ENCODE peak calls at places on chromosomes 11 and 22, in seven cellular contexts. Z, D, S, A, M, H and U are unnamed samples. For H3K4me1, the result is how much of the 10 kb centered on the place peaks cover.

GRCh38 chr22:49705631-49706352 is 121.9 kb downstream of the BRD1 start:
- DNase-seq in M (no peak), Z (no peak), H (peak), S (no peak), D (no peak), A (no peak), U (no peak)

GRCh38 chr11:101129203-101129943 is at the start of gene PGR:
- DNase-seq in D (peak), A (no peak), M (peak), S (no peak), Z (no peak), H (no peak), U (peak)

GRCh38 chr11:76787271-76787670 is 4.1 kb downstream of the TSKU start:
- DNase-seq in M (no peak), H (no peak), D (no peak), Z (no peak), S (no peak), A (no peak), U (no peak)

GRCh38 chr22:32204856-32205722 is at the start of gene RFPL2:
- DNase-seq in H (no peak), A (peak), D (peak), Z (no peak), S (peak), M (peak), U (no peak)

GRCh38 chr11:61963282-61964057 is 4.0 kb downstream of the FTH1 start:
- DNase-seq in D (no peak), A (peak), M (no peak), H (peak), S (peak), Z (no peak), U (no peak)

GRCh38 chr11:65898656-65899355 is 1.4 kb downstream of the FOSL1 start:
- DNase-seq in Z (no peak), S (no peak), A (no peak), M (peak), H (no peak), D (no peak), U (no peak)

GRCh38 chr11:125329786-125330185 is 165.2 kb downstream of the PKNOX2 start:
- DNase-seq in Z (no peak), D (no peak), A (no peak), M (no peak), S (no peak), H (no peak), U (no peak)

GRCh38 chr22:38284042-38284402 is 11.2 kb upstream of the TMEM184B start:
- DNase-seq in M (no peak), S (no peak), A (peak), H (no peak), Z (no peak), D (peak), U (no peak)

GRCh38 chr11:47125083-47125482 is 51.6 kb downstream of the ARFGAP2 start:
- DNase-seq in M (no peak), S (no peak), D (no peak), H (no peak), A (no peak), Z (no peak), U (no peak)

GRCh38 chr11:71130106-71130505 is 122.3 kb downstream of the SHANK2 start:
- DNase-seq in Z (no peak), H (no peak), A (no peak), M (no peak), D (no peak), S (no peak), U (no peak)

GRCh38 chr11:12243511-12243910 is 133.1 kb downstream of the MICAL2 start:
- DNase-seq in M (no peak), Z (no peak), D (peak), A (no peak), H (no peak), S (no peak), U (no peak)

GRCh38 chr11:3832816-3833215 is 7.9 kb downstream of the RHOG start:
- DNase-seq in D (no peak), Z (no peak), S (no peak), M (no peak), A (no peak), H (no peak), U (no peak)
- H3K4me1 ChIP-seq in D (under half), Z (half or more), S (half or more), M (half or more), A (under half), H (half or more), U (half or more)

GRCh38 chr11:34064291-34064690 is 12.8 kb downstream of the CAPRIN1 start:
- DNase-seq in H (no peak), D (no peak), M (no peak), A (no peak), Z (no peak), S (no peak), U (no peak)
- H3K4me1 ChIP-seq in H (half or more), D (under half), M (half or more), A (under half), Z (under half), S (half or more), U (under half)

DNA sequence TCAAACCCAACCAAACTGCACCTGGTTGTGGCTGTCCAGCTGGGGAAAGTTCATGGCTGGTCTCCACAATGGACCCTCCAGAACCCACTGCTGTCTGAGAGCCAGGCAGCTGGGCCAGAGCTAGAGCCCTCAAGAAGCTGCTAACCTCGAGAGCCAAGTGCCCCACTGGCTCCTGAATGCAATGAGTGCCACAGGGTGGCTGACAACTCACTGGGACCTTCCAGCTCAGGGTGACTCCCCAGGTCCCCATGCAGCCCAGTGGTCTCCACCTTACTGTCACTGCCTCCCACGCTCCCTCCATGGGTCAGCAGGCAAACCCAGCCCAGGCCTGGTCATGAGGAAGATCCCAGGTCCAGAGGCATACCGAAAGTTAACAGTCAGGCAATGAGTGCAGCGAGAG is 8.0 kb upstream of the CHST1 start:
- DNase-seq in A (no peak), H (no peak), M (no peak), S (no peak), D (no peak), Z (no peak), U (no peak)
- H3K4me1 ChIP-seq in A (under half), H (under half), M (under half), S (under half), D (under half), Z (under half), U (under half)

GRCh38 chr22:42772647-42773046 is 52.0 kb upstream of the A4GALT start:
- DNase-seq in A (no peak), D (no peak), Z (no peak), S (no peak), H (no peak), M (no peak), U (no peak)
- H3K4me1 ChIP-seq in A (under half), D (under half), Z (under half), S (under half), H (under half), M (under half), U (under half)

GRCh38 chr11:34416746-34417145 is 22.0 kb upstream of the CAT start:
- DNase-seq in Z (no peak), S (no peak), H (no peak), A (no peak), M (no peak), D (no peak), U (no peak)
- H3K4me1 ChIP-seq in Z (under half), S (under half), H (under half), A (under half), M (under half), D (under half), U (under half)

DNA sequence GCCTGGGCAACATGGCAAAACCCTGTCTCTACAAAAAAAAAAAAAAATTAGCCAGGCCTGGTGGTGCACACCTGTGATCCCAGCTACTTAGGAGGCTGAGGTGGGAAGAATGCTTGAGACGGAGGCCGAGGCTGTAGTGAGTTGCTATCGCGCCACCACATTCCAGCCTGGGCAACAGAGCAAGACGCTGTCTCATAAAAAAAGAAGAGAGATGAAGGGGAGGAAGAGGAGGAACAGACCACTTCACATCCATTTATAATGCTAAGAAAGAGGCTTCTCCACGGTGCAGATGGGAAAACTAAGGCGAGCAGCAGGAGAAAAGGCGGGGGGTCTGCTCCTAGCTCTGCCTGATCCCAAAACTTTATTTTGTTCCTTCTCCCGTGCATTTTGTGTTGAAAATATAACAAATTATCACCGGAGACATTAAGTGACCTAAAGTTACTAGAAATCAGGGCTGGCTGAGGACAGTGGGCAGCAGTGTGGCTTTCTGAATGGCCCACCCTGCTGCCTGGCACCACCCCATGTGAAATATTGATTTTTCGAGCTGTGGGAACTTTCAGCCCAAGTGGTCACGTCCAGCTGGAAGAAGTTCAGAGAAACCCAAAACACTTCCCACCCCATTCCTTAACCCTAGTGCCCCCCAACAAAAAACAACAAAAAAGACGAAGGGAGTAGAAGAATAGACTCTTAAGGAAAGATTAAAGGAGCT is 9.5 kb downstream of the MYH9 start:
- DNase-seq in H (no peak), A (no peak), D (no peak), M (no peak), S (no peak), Z (no peak), U (no peak)
- H3K4me1 ChIP-seq in H (half or more), A (under half), D (half or more), M (half or more), S (half or more), Z (half or more), U (under half)